ENCODE peak calls at places on chromosomes 1 and 21, in ten cellular contexts. D is stimulated activated CD8-positive, alpha-beta memory T cell treated with anti-CD3 and anti-CD28 coated beads, Interleukin-7, amount 100 ng/mL, for 1 hour; L is RWPE1; O is thoracic aorta; M is stimulated activated CD4-positive, alpha-beta T cell treated with anti-CD3 and anti-CD28 coated beads, Interleukin-2, amount 100 ng/mL, for 48 hours; V is NCI-H446 treated with DMSO at 0.1 percent for 48 hours; C is mucosa of descending colon; A is hypothalamus; X is kidney tubule cell; R is astrocyte of the spinal cord. F is an unnamed sample.

GRCh38 chr1:47710075-47711071 is 272.5 kb downstream of the FOXD2 start:
- DNase-seq in D (peak), L (peak), O (no peak), M (peak), V (no peak), C (peak), A (peak), X (peak), R (peak), F (peak)

GRCh38 chr1:110316735-110317134 is 22.4 kb upstream of the RBM15 start:
- DNase-seq in D (no peak), L (no peak), O (no peak), M (no peak), V (no peak), C (no peak), A (no peak), X (no peak), R (no peak), F (no peak)

GRCh38 chr1:170157820-170158219 is 12.1 kb downstream of the NTMT2 start:
- DNase-seq in D (no peak), L (no peak), O (no peak), M (no peak), V (no peak), C (no peak), A (no peak), X (no peak), R (no peak), F (no peak)

GRCh38 chr21:36572091-36572490 is 92.2 kb upstream of the CLDN14 start:
- DNase-seq in D (no peak), L (no peak), O (no peak), M (no peak), V (no peak), C (no peak), A (no peak), X (no peak), R (no peak), F (no peak)

GRCh38 chr1:218529691-218530310 is 184.7 kb downstream of the TGFB2 start:
- DNase-seq in D (no peak), L (no peak), O (no peak), M (no peak), V (no peak), C (no peak), A (no peak), X (no peak), R (no peak), F (no peak)

GRCh38 chr1:241828576-241828975 is 19.4 kb upstream of the EXO1 start:
- DNase-seq in D (no peak), L (no peak), O (no peak), M (no peak), V (no peak), C (no peak), A (no peak), X (peak), R (no peak), F (no peak)

GRCh38 chr21:46559291-46559983 is 45.4 kb downstream of the S100B start:
- DNase-seq in D (peak), L (no peak), O (no peak), M (peak), V (no peak), C (no peak), A (no peak), X (no peak), R (no peak), F (no peak)

GRCh38 chr1:77829851-77830250 is 50.4 kb downstream of the MIGA1 start:
- DNase-seq in D (no peak), L (no peak), O (no peak), M (no peak), V (no peak), C (no peak), A (no peak), X (no peak), R (no peak), F (no peak)

GRCh38 chr1:156004843-156005593 is 15.7 kb downstream of the SSR2 start:
- DNase-seq in D (no peak), L (no peak), O (no peak), M (no peak), V (no peak), C (peak), A (no peak), X (no peak), R (no peak), F (no peak)

GRCh38 chr1:4786061-4786460 is 131.7 kb downstream of the AJAP1 start:
- DNase-seq in D (no peak), L (no peak), O (no peak), M (no peak), V (no peak), C (no peak), A (no peak), X (no peak), R (no peak), F (no peak)

GRCh38 chr21:18810136-18810535 is 406.6 kb upstream of the TMPRSS15 start:
- DNase-seq in D (no peak), L (no peak), O (no peak), M (no peak), V (no peak), C (no peak), A (no peak), X (no peak), R (peak), F (no peak)

GRCh38 chr21:14403681-14404318 is 20.9 kb upstream of the HSPA13 start:
- DNase-seq in D (no peak), L (peak), O (no peak), M (no peak), V (no peak), C (peak), A (no peak), X (peak), R (peak), F (no peak)

GRCh38 chr1:156602557-156602993 is 1.3 kb upstream of the GPATCH4 start:
- DNase-seq in D (no peak), L (peak), O (no peak), M (no peak), V (no peak), C (peak), A (no peak), X (no peak), R (no peak), F (no peak)

GRCh38 chr1:97533358-97533757 is 387.5 kb downstream of the DPYD start:
- DNase-seq in D (no peak), L (no peak), O (no peak), M (no peak), V (no peak), C (no peak), A (no peak), X (no peak), R (no peak), F (no peak)

GRCh38 chr1:57067863-57068262 is 102.0 kb upstream of the C8B start:
- DNase-seq in D (no peak), L (no peak), O (no peak), M (no peak), V (no peak), C (no peak), A (no peak), X (no peak), R (peak), F (no peak)

GRCh38 chr1:50841791-50842387 is 118.2 kb downstream of the FAF1 start:
- DNase-seq in D (no peak), L (no peak), O (no peak), M (no peak), V (no peak), C (no peak), A (no peak), X (peak), R (peak), F (no peak)

GRCh38 chr1:204341380-204341779 is 18.3 kb downstream of the PLEKHA6 start:
- DNase-seq in D (no peak), L (no peak), O (no peak), M (no peak), V (no peak), C (peak), A (no peak), X (peak), R (peak), F (no peak)

GRCh38 chr1:198969981-198970380 is 331.1 kb downstream of the PTPRC start:
- DNase-seq in D (no peak), L (no peak), O (no peak), M (no peak), V (no peak), C (no peak), A (no peak), X (no peak), R (no peak), F (no peak)

GRCh38 chr21:32055305-32055704 is 182.5 kb downstream of the HUNK start:
- DNase-seq in D (no peak), L (no peak), O (no peak), M (no peak), V (no peak), C (no peak), A (no peak), X (no peak), R (no peak), F (no peak)

GRCh38 chr1:164725401-164725800 is 166.4 kb downstream of the PBX1 start:
- DNase-seq in D (no peak), L (no peak), O (no peak), M (no peak), V (no peak), C (no peak), A (no peak), X (no peak), R (no peak), F (no peak)

GRCh38 chr1:209823143-209824041 is 4.4 kb upstream of the UTP25 start:
- DNase-seq in D (no peak), L (peak), O (no peak), M (no peak), V (peak), C (peak), A (no peak), X (peak), R (peak), F (no peak)

GRCh38 chr21:26835027-26835713 is 10.0 kb downstream of the ADAMTS1 start:
- DNase-seq in D (no peak), L (peak), O (no peak), M (no peak), V (no peak), C (no peak), A (no peak), X (peak), R (peak), F (no peak)

GRCh38 chr1:58524353-58524945 is 22.1 kb downstream of the OMA1 start:
- DNase-seq in D (no peak), L (no peak), O (no peak), M (no peak), V (no peak), C (no peak), A (no peak), X (no peak), R (no peak), F (no peak)

GRCh38 chr1:89954401-89954800 is 40.5 kb upstream of the ZNF326 start:
- DNase-seq in D (no peak), L (no peak), O (no peak), M (no peak), V (no peak), C (no peak), A (no peak), X (peak), R (no peak), F (no peak)

GRCh38 chr1:18890704-18891103 is 11.7 kb downstream of the ALDH4A1 start:
- DNase-seq in D (no peak), L (no peak), O (no peak), M (no peak), V (no peak), C (no peak), A (peak), X (peak), R (peak), F (peak)

GRCh38 chr1:60867782-60868181 is 214.6 kb upstream of the NFIA start:
- DNase-seq in D (no peak), L (no peak), O (no peak), M (no peak), V (peak), C (no peak), A (peak), X (peak), R (no peak), F (no peak)

GRCh38 chr1:53739109-53739681 is at the start of gene GLIS1:
- DNase-seq in D (no peak), L (peak), O (no peak), M (peak), V (peak), C (peak), A (peak), X (peak), R (peak), F (peak)

GRCh38 chr1:10692401-10693021 is 103.9 kb downstream of the CASZ1 start:
- DNase-seq in D (peak), L (peak), O (no peak), M (peak), V (no peak), C (peak), A (no peak), X (peak), R (no peak), F (no peak)

GRCh38 chr1:209248649-209249279 is 334.8 kb upstream of the CAMK1G start:
- DNase-seq in D (no peak), L (peak), O (no peak), M (peak), V (peak), C (peak), A (no peak), X (peak), R (peak), F (no peak)

GRCh38 chr1:204155881-204156280 is 4.0 kb upstream of the ETNK2 start:
- DNase-seq in D (no peak), L (no peak), O (no peak), M (no peak), V (no peak), C (no peak), A (no peak), X (no peak), R (no peak), F (no peak)